ENCODE peak calls at places on chromosomes 12 and 14, in seven cellular contexts. V is lung, Q is brain microvascular endothelial cell, O is SK-N-SH, P is hepatocyte, C is progenitor cell of endocrine pancreas, N is heart right ventricle. E is an unnamed sample.
A peak's percentile ranks its signal among the peaks of the same experiment; 100 is the strongest.

GRCh38 chr12:115060477-115061168 is 376.6 kb upstream of the TBX3 start:
- DNase-seq in C (no peak), V (no peak), O (no peak), N (no peak), Q (no peak), P (peak; percentile 13), E (no peak)

GRCh38 chr12:22543246-22544037 is 900 bp downstream of the C2CD5 start:
- DNase-seq in P (peak; percentile 76), Q (no peak), O (no peak), N (peak; percentile 52), V (peak; percentile 61), C (peak; percentile 61), E (no peak)

GRCh38 chr14:91354979-91355685 is 62.5 kb downstream of the CCDC88C start:
- DNase-seq in P (no peak), Q (no peak), V (no peak), N (no peak), O (peak; percentile 75), C (peak; percentile 33), E (no peak)

GRCh38 chr12:54158581-54158980 is 30.2 kb downstream of the SMUG1 start:
- DNase-seq in C (no peak), P (no peak), Q (no peak), V (no peak), O (no peak), N (no peak), E (no peak)

GRCh38 chr14:92886337-92886736 is 36.6 kb upstream of the CHGA start:
- DNase-seq in V (no peak), O (peak; percentile 80), N (no peak), P (no peak), Q (no peak), C (no peak), E (no peak)

GRCh38 chr12:49959570-49960473 is 1.9 kb upstream of the AQP5 start:
- DNase-seq in O (no peak), P (no peak), Q (no peak), N (no peak), V (peak; percentile 77), C (no peak), E (no peak)

GRCh38 chr12:132488127-132489077 is 1.5 kb upstream of the FBRSL1 start:
- DNase-seq in O (no peak), N (peak; percentile 61), Q (no peak), P (no peak), V (peak; percentile 54), C (no peak), E (no peak)

GRCh38 chr12:104384141-104384880 is 72.4 kb upstream of the CHST11 start:
- DNase-seq in N (no peak), V (no peak), O (no peak), C (no peak), P (no peak), Q (no peak), E (no peak)

GRCh38 chr12:62260733-62261683 is 804 bp downstream of the USP15 start:
- DNase-seq in C (no peak), V (peak; percentile 43), Q (peak; percentile 29), O (peak; percentile 23), P (peak; percentile 66), N (no peak), E (no peak)

GRCh38 chr12:53379389-53380103 is 430 bp upstream of the SP1 start:
- DNase-seq in C (peak; percentile 99), N (peak; percentile 92), O (peak; percentile 91), P (peak; percentile 99), Q (peak; percentile 100), V (peak; percentile 99), E (peak; percentile 98)

GRCh38 chr12:89253483-89253882 is 98.8 kb downstream of the DUSP6 start:
- DNase-seq in V (no peak), C (no peak), N (no peak), O (no peak), Q (no peak), P (no peak), E (no peak)

GRCh38 chr14:24563505-24563904 is 12.5 kb downstream of the CTSG start:
- DNase-seq in N (no peak), O (no peak), P (no peak), V (no peak), Q (no peak), C (no peak), E (no peak)

GRCh38 chr12:79174656-79175055 is 310.1 kb downstream of the SYT1 start:
- DNase-seq in V (no peak), O (no peak), C (no peak), Q (peak; percentile 18), N (no peak), P (peak; percentile 46), E (no peak)

GRCh38 chr14:72666610-72667009 is 227.3 kb downstream of the DPF3 start:
- DNase-seq in N (no peak), P (no peak), C (no peak), O (no peak), V (no peak), Q (peak; percentile 71), E (no peak)

GRCh38 chr12:28936221-28936620 is 212.9 kb upstream of the FAR2 start:
- DNase-seq in C (no peak), P (no peak), Q (no peak), N (no peak), O (no peak), V (no peak), E (no peak)

GRCh38 chr14:100570726-100571454 is 16.3 kb downstream of the BEGAIN start:
- DNase-seq in O (no peak), Q (no peak), N (no peak), C (no peak), P (no peak), V (no peak), E (no peak)

GRCh38 chr14:89004195-89004594 is 179.7 kb downstream of the TTC8 start:
- DNase-seq in V (no peak), O (no peak), P (peak; percentile 46), C (no peak), N (no peak), Q (peak; percentile 25), E (no peak)

GRCh38 chr14:34450542-34450915 is 11.5 kb downstream of the SPTSSA start:
- DNase-seq in N (no peak), P (no peak), V (no peak), C (no peak), Q (no peak), O (no peak), E (no peak)

GRCh38 chr14:66403183-66403582 is 83.0 kb upstream of the CCDC196 start:
- DNase-seq in N (no peak), Q (peak; percentile 8), O (no peak), P (peak; percentile 44), C (no peak), V (no peak), E (no peak)

GRCh38 chr12:9707864-9708808 is 24.8 kb downstream of the CLECL1 start:
- DNase-seq in O (peak; percentile 31), V (peak; percentile 57), N (peak; percentile 24), Q (peak; percentile 36), C (peak; percentile 35), P (peak; percentile 68), E (no peak)

GRCh38 chr12:107749094-107749493 is 11.8 kb downstream of the PRDM4 start:
- DNase-seq in O (no peak), N (no peak), Q (no peak), P (no peak), V (no peak), C (no peak), E (no peak)

GRCh38 chr12:106074706-106075392 is 63.9 kb downstream of the NUAK1 start:
- DNase-seq in Q (peak; percentile 47), O (peak; percentile 17), N (no peak), C (no peak), V (no peak), P (peak; percentile 28), E (no peak)

GRCh38 chr12:117686911-117687377 is 281.8 kb downstream of the KSR2 start:
- DNase-seq in O (peak; percentile 23), V (no peak), C (no peak), P (peak; percentile 36), Q (peak; percentile 34), N (no peak), E (no peak)

GRCh38 chr12:82470906-82471512 is 112.7 kb downstream of the METTL25 start:
- DNase-seq in V (no peak), N (no peak), Q (no peak), C (no peak), O (no peak), P (no peak), E (no peak)
- TF ChIP-seq CTCF in V (no peak), N (no peak), Q (no peak), C (no peak), O (no peak), P (no peak), E (no peak)

GRCh38 chr12:2833327-2833726 is 1.5 kb downstream of the NRIP2 start:
- DNase-seq in P (no peak), O (no peak), C (no peak), Q (no peak), N (no peak), V (no peak), E (no peak)

GRCh38 chr12:2826721-2827515 is 7.9 kb downstream of the NRIP2 start:
- DNase-seq in O (no peak), Q (peak; percentile 44), P (no peak), C (no peak), N (no peak), V (no peak), E (no peak)

GRCh38 chr12:2832550-2833127 is 2.2 kb downstream of the NRIP2 start:
- DNase-seq in Q (no peak), N (no peak), P (no peak), V (no peak), C (no peak), O (no peak), E (no peak)

GRCh38 chr12:2826036-2826435 is 8.8 kb downstream of the NRIP2 start:
- DNase-seq in Q (no peak), P (no peak), C (no peak), N (no peak), O (no peak), V (no peak), E (no peak)

GRCh38 chr12:2829275-2829674 is 5.6 kb downstream of the NRIP2 start:
- DNase-seq in V (no peak), P (no peak), N (no peak), Q (no peak), C (no peak), O (no peak), E (no peak)
- TF ChIP-seq CTCF in V (no peak), P (no peak), N (no peak), Q (no peak), C (no peak), O (no peak), E (no peak)

GRCh38 chr12:25208554-25208953 is 13.5 kb downstream of the ETFRF1 start:
- DNase-seq in N (no peak), V (no peak), O (no peak), Q (no peak), C (no peak), P (peak; percentile 23), E (no peak)
- TF ChIP-seq CTCF in N (no peak), V (no peak), O (no peak), Q (no peak), C (no peak), P (no peak), E (no peak)

DNA sequence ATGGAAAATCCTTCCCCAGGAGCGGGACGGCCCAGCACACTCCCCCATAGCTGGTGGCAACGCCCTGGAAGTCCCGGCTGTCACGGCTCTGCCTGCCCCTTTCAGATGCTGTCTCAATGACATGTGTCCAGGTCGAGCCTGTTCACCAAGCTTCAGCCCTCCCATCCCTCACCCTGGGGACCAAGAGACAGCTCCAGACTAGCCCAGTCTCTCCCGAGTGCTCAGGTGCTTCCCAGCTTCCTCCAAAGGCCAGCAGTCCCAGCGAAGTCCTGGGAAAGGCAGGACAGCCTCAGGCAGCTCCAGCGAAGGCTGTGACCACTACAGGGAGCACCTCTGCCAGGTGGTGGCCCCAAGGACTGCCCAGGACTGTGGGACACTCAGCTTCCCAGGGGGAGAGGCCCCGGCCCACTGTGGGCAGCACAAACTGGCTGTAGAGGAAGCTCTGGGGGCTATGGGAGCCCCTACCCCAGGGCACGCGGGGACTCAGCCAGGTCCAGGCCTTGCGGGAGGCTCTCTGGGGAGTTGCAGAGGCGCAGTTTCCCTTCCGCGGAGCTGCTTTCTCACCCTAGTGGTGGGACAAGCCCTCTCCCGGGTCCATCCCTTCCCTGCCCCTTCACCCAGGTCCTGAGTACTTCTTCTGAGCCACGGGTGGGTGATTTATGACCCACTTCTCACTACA is 33.6 kb downstream of the TNFAIP2 start:
- DNase-seq in C (no peak), N (no peak), O (no peak), P (no peak), Q (no peak), V (no peak), E (no peak)
- TF ChIP-seq CTCF in C (no peak), N (no peak), O (no peak), P (no peak), Q (no peak), V (no peak), E (no peak)

E was measured in type B pancreatic cell.